ENCODE peak calls at places on chromosomes 5 and 9, in four cellular contexts. O is mesothelial cell of epicardium, H is WTC11, P is colonic mucosa. G is an unnamed sample.

GRCh38 chr5:98827161-98827560 is 53.7 kb downstream of the RGMB start:
- DNase-seq in P (no peak), H (no peak), O (no peak), G (peak; percentile 22)

GRCh38 chr5:55577353-55578060 is 42.7 kb upstream of the PLPP1 start:
- DNase-seq in H (no peak), O (no peak), P (no peak), G (peak; percentile 65)

GRCh38 chr5:93717162-93717561 is 24.2 kb downstream of the POU5F2 start:
- DNase-seq in P (no peak), H (no peak), O (no peak), G (no peak)

GRCh38 chr5:138972836-138973235 is 97.7 kb upstream of the LRRTM2 start:
- DNase-seq in H (peak; percentile 43), O (no peak), P (no peak), G (no peak)

GRCh38 chr5:32506251-32506661 is 61.7 kb upstream of the ZFR start:
- DNase-seq in P (no peak), O (no peak), H (no peak), G (no peak)

GRCh38 chr5:31854181-31854624 is 215.3 kb downstream of the PDZD2 start:
- DNase-seq in H (peak; percentile 46), O (peak; percentile 46), P (no peak), G (peak; percentile 34)

GRCh38 chr5:104015765-104016164 is 453.2 kb upstream of the NUDT12 start:
- DNase-seq in P (no peak), O (no peak), H (no peak), G (no peak)

GRCh38 chr9:92590386-92590785 is 54.6 kb upstream of the ECM2 start:
- DNase-seq in P (peak; percentile 51), O (no peak), H (no peak), G (no peak)

GRCh38 chr9:2228132-2228531 is 213.0 kb downstream of the SMARCA2 start:
- DNase-seq in H (peak; percentile 80), P (peak; percentile 43), O (no peak), G (no peak)

GRCh38 chr9:87787735-87788134 is 61.8 kb downstream of the CTSL start:
- DNase-seq in O (no peak), P (no peak), H (no peak), G (no peak)

GRCh38 chr5:143290115-143290514 is 113.4 kb downstream of the NR3C1 start:
- DNase-seq in O (no peak), H (no peak), P (no peak), G (no peak)

G was measured in prostate gland.